ENCODE peak calls at places on chromosomes 16 and 17, in nine cellular contexts. N is kidney epithelial cell, M is GM23338, W is HCT116, T is endothelial cell of umbilical vein, V is mucosa of descending colon, K is cardiac fibroblast, Z is ovary, C is hepatocyte. Q is an unnamed sample.

GRCh38 chr17:35540589-35541404 is 3.3 kb upstream of the SLFN12L start:
- DNase-seq in N (no peak), M (no peak), W (no peak), T (peak; percentile 85), V (peak; percentile 63), K (peak; percentile 68), Z (no peak), C (no peak), Q (no peak)

GRCh38 chr17:67289174-67289876 is 44.3 kb upstream of the HELZ start:
- DNase-seq in N (no peak), M (peak; percentile 27), W (no peak), T (peak; percentile 85), V (peak; percentile 70), K (peak; percentile 68), Z (peak; percentile 91), C (peak; percentile 33), Q (peak; percentile 45)

GRCh38 chr17:50955667-50956120 is 89.5 kb upstream of the TOB1 start:
- DNase-seq in N (no peak), M (no peak), W (no peak), T (no peak), V (no peak), K (no peak), Z (no peak), C (no peak), Q (no peak)

GRCh38 chr17:38559025-38559879 is 46.5 kb downstream of the SRCIN1 start:
- DNase-seq in N (peak; percentile 29), M (peak; percentile 97), W (peak; percentile 80), T (peak; percentile 27), V (peak; percentile 95), K (peak; percentile 49), Z (peak; percentile 87), C (peak; percentile 94), Q (peak; percentile 61)

GRCh38 chr17:50424246-50425000 is 1.6 kb upstream of the ACSF2 start:
- DNase-seq in N (no peak), M (no peak), W (no peak), T (no peak), V (no peak), K (no peak), Z (no peak), C (no peak), Q (no peak)

GRCh38 chr17:65559802-65560627 is 1.4 kb downstream of the AXIN2 start:
- DNase-seq in N (no peak), M (peak; percentile 71), W (no peak), T (peak; percentile 36), V (peak; percentile 69), K (no peak), Z (peak; percentile 73), C (peak; percentile 80), Q (peak; percentile 25)

GRCh38 chr16:86737083-86737482 is 158.7 kb downstream of the FOXL1 start:
- DNase-seq in N (no peak), M (no peak), W (no peak), T (no peak), V (no peak), K (no peak), Z (no peak), C (no peak), Q (no peak)

GRCh38 chr16:6038966-6039530 is 941.5 kb upstream of the EEF2KMT start:
- DNase-seq in N (no peak), M (no peak), W (no peak), T (no peak), V (no peak), K (no peak), Z (no peak), C (no peak), Q (no peak)

GRCh38 chr16:75794426-75794825 is 68.1 kb upstream of the CPHXL start:
- DNase-seq in N (no peak), M (no peak), W (no peak), T (no peak), V (no peak), K (no peak), Z (no peak), C (no peak), Q (no peak)

GRCh38 chr16:73405851-73406250 is 357.9 kb upstream of the ZFHX3 start:
- DNase-seq in N (no peak), M (no peak), W (no peak), T (no peak), V (no peak), K (no peak), Z (no peak), C (peak; percentile 30), Q (peak; percentile 7)

GRCh38 chr17:8005951-8006730 is 3.7 kb downstream of the GUCY2D start:
- DNase-seq in N (no peak), M (peak; percentile 46), W (no peak), T (no peak), V (no peak), K (no peak), Z (no peak), C (no peak), Q (no peak)

GRCh38 chr16:62213763-62214162 is 177.5 kb upstream of the CDH8 start:
- DNase-seq in N (no peak), M (peak; percentile 77), W (no peak), T (no peak), V (peak; percentile 14), K (no peak), Z (no peak), C (no peak), Q (no peak)
- TF ChIP-seq CTCF in N (peak; percentile 36), M (peak; percentile 70), W (no peak), T (no peak), V (no peak), K (no peak), Z (no peak), C (no peak), Q (no peak)

GRCh38 chr17:79400989-79401703 is 209.7 kb downstream of the RBFOX3 start:
- DNase-seq in N (no peak), M (peak; percentile 80), W (peak; percentile 44), T (peak; percentile 73), V (no peak), K (peak; percentile 61), Z (peak; percentile 33), C (peak; percentile 84), Q (peak; percentile 37)
- H3K4me3 ChIP-seq in N (no peak overlapping the region), M (peak overlapping the region; percentile 49), W (peak overlapping the region; percentile 43), T (no peak overlapping the region), V (no peak overlapping the region), K (no peak overlapping the region), Z (peak overlapping the region; percentile 34), C (peak overlapping the region; percentile 24), Q (peak overlapping the region; percentile 28)

DNA sequence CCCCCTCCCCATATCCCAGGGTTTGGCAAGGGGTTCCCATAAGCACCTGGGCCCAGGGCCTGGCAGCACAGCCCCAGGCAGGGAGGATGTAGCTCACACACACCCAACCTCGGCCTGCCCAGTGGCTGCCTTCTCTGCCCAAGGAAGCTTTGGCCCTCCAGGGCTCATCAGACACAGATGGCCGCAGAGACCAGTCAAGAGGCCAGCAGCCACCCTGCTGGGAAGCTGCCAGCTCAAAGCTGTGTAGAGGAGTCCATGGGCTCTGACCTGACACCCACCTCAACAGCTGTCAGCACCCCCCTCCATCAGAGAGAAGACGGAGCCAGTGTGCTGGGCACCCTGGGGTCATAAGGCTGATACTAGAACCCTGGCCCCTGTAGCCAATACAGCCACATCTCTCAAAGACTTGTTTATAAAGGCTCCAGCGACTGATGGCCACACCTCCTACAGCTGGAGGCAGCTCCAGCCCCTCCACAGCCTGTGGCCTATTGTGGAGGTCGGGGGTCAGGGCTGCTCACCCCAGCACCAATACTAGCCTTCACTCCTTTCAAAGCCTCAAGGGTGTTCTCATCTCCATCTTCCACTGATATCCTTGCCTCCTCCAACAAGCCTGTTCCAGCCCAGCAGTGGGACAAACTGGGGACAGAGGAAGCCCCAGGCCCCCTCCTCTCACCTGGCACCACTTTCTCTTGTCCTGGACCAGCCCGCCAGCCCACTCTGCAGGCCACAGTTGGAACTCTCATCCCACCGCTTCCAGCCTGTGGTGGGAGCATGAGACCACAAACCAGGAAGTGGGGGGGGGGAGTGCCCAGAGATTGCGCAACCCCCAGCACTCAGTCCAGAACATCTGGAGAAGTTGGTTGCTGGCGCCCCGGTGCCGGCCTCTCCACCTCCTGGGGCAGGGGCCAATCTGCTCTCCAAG is 2.2 kb upstream of the MPG start:
- DNase-seq in N (no peak), M (peak; percentile 70), W (no peak), T (peak; percentile 41), V (peak; percentile 78), K (peak; percentile 88), Z (peak; percentile 89), C (peak; percentile 87), Q (peak; percentile 91)
- TF ChIP-seq CTCF in N (peak; percentile 33), M (peak; percentile 37), W (no peak), T (peak; percentile 22), V (no peak), K (peak; percentile 42), Z (peak; percentile 45), C (peak; percentile 41), Q (peak; percentile 31)

GRCh38 chr17:44745301-44745700 is 13.5 kb upstream of the ADAM11 start:
- DNase-seq in N (no peak), M (no peak), W (no peak), T (no peak), V (no peak), K (no peak), Z (no peak), C (no peak), Q (no peak)

GRCh38 chr17:44736551-44737240 is 22.1 kb upstream of the ADAM11 start:
- DNase-seq in N (no peak), M (no peak), W (no peak), T (peak; percentile 13), V (no peak), K (no peak), Z (no peak), C (no peak), Q (no peak)

GRCh38 chr17:44738214-44738906 is 20.4 kb upstream of the ADAM11 start:
- DNase-seq in N (peak; percentile 67), M (no peak), W (no peak), T (no peak), V (no peak), K (peak; percentile 17), Z (no peak), C (no peak), Q (peak; percentile 43)

DNA sequence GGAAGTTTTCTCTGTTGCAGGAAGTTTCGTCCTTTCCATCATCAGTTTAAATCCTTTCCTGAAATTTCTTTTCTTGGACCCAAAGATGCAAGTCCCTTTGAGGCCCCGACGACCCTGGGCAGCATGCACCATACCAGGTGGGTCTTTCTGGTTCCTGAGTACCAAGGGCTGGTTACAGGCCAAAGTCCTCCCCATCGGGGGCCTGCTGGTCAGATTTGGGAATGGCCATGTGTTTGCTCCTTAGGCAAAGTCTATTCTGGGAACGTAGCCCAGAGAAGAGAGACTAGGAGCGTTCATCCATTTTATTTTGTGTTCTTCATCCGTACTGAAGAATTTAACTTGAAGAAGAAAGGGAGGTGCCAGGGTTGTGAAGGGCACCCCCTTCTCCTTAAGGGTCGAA is 17.5 kb upstream of the ADAM11 start:
- DNase-seq in N (no peak), M (no peak), W (no peak), T (no peak), V (no peak), K (no peak), Z (no peak), C (no peak), Q (no peak)
- H3K4me3 ChIP-seq in N (no peak overlapping the region), M (no peak overlapping the region), W (no peak overlapping the region), T (no peak overlapping the region), V (no peak overlapping the region), K (no peak overlapping the region), Z (no peak overlapping the region), C (no peak overlapping the region), Q (no peak overlapping the region)